ENCODE peak calls at places on chromosome 22, in eight cellular contexts. N is AG04449, Z is heart right ventricle, E is B cell, D is breast epithelium, J is uterus, T is fibroblast of pulmonary artery, B is GM20000. W is an unnamed sample.

GRCh38 chr22:27561301-27561820 is 240.2 kb downstream of the MN1 start:
- DNase-seq in T (peak), E (no peak), D (no peak), N (no peak), Z (no peak), J (no peak), B (no peak), W (no peak)

GRCh38 chr22:39419096-39419495 is 19.5 kb downstream of the TAB1 start:
- DNase-seq in N (no peak), T (no peak), B (no peak), Z (no peak), D (no peak), E (no peak), J (no peak), W (no peak)

GRCh38 chr22:36453266-36453607 is 28.2 kb downstream of the TXN2 start:
- DNase-seq in D (no peak), B (peak), N (no peak), E (peak), Z (no peak), T (no peak), J (no peak), W (no peak)

GRCh38 chr22:19756288-19757128 is 4.1 kb upstream of the TBX1 start:
- DNase-seq in B (peak), N (no peak), J (peak), T (no peak), Z (no peak), E (peak), D (peak), W (peak)

GRCh38 chr22:33785283-33785991 is 134.8 kb downstream of the LARGE1 start:
- DNase-seq in B (no peak), D (no peak), Z (no peak), T (peak), E (no peak), J (no peak), N (peak), W (no peak)

GRCh38 chr22:19522190-19522880 is 1.9 kb downstream of the CLDN5 start:
- DNase-seq in N (no peak), E (peak), T (no peak), B (no peak), D (no peak), J (no peak), Z (peak), W (no peak)

GRCh38 chr22:19571207-19571795 is 47.1 kb upstream of the CLDN5 start:
- DNase-seq in J (no peak), E (no peak), B (no peak), T (peak), Z (no peak), D (no peak), N (no peak), W (no peak)

GRCh38 chr22:30730351-30730750 is 35.7 kb downstream of the OSBP2 start:
- DNase-seq in Z (no peak), J (no peak), N (no peak), D (no peak), T (no peak), B (no peak), E (no peak), W (no peak)

GRCh38 chr22:29330753-29331152 is 15.3 kb upstream of the RASL10A start:
- DNase-seq in N (no peak), B (no peak), J (peak), E (no peak), Z (peak), T (peak), D (no peak), W (no peak)

GRCh38 chr22:36287881-36288515 is 35.1 kb downstream of the APOL1 start:
- DNase-seq in Z (no peak), B (no peak), N (no peak), E (peak), D (no peak), T (no peak), J (no peak), W (no peak)

GRCh38 chr22:37476389-37477329 is 9.5 kb downstream of the MFNG start:
- DNase-seq in T (no peak), N (no peak), D (no peak), B (no peak), J (no peak), Z (no peak), E (no peak), W (no peak)

GRCh38 chr22:26981111-26981510 is 323.7 kb downstream of the MIAT start:
- DNase-seq in T (no peak), B (no peak), J (peak), E (no peak), N (no peak), D (no peak), Z (no peak), W (no peak)

GRCh38 chr22:43160497-43161126 is 9.3 kb downstream of the TSPO start:
- DNase-seq in D (no peak), T (no peak), Z (no peak), J (no peak), E (no peak), N (no peak), B (no peak), W (no peak)

GRCh38 chr22:36391648-36392047 is 3.9 kb upstream of the MYH9 start:
- DNase-seq in T (no peak), J (no peak), B (no peak), Z (no peak), D (no peak), E (no peak), N (no peak), W (no peak)

GRCh38 chr22:29385305-29385704 is 3.1 kb downstream of the AP1B1 start:
- DNase-seq in Z (no peak), E (no peak), B (no peak), J (no peak), T (no peak), N (no peak), D (no peak), W (no peak)

GRCh38 chr22:43389227-43389836 is 22.5 kb upstream of the MPPED1 start:
- DNase-seq in J (no peak), Z (no peak), N (no peak), E (no peak), T (no peak), B (no peak), D (no peak), W (no peak)

GRCh38 chr22:37314315-37315046 is 32.2 kb downstream of the CYTH4 start:
- DNase-seq in T (no peak), Z (no peak), D (no peak), N (no peak), B (no peak), J (no peak), E (peak), W (peak)

GRCh38 chr22:25495286-25495685 is 69.2 kb upstream of the GRK3 start:
- DNase-seq in T (peak), N (no peak), B (no peak), Z (no peak), E (no peak), J (no peak), D (no peak), W (no peak)

GRCh38 chr22:38700271-38700788 is 413 bp downstream of the JOSD1 start:
- DNase-seq in J (no peak), B (no peak), D (peak), Z (peak), N (no peak), E (no peak), T (peak), W (no peak)

GRCh38 chr22:44026630-44027511 is 2.8 kb downstream of the PARVB start:
- DNase-seq in N (no peak), Z (peak), D (no peak), J (peak), E (peak), B (peak), T (peak), W (peak)

DNA sequence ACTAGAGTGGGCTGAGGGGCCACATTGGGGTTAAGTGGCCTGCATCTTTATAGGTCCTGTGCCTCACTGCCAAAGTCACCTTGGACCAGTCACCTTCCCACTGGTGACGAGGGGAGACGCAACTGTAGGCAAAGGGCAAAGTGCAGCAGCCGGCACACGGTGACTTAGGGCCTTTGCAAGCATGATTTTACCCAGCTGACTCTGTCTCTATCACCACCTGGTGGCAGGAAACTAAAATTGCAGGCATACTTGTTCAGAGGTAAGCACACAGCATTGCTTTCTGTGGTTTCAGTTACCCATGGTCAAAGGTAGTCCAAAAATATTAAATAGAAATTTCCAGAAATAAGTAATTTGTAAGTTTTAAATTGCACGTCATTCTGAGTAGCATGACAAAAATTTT is 1164.4 kb downstream of the BRD1 start:
- DNase-seq in T (peak), Z (no peak), N (no peak), E (no peak), J (no peak), D (no peak), B (no peak), W (no peak)
- TF ChIP-seq CTCF in T (peak), Z (peak), N (peak), E (peak), J (no peak), D (no peak), B (peak), W (no peak)

GRCh38 chr22:45265546-45265945 is 19.2 kb upstream of the UPK3A start:
- DNase-seq in N (no peak), E (no peak), D (no peak), J (no peak), Z (no peak), B (no peak), T (no peak), W (no peak)

GRCh38 chr22:45262931-45263789 is 21.6 kb upstream of the UPK3A start:
- DNase-seq in B (peak), E (peak), Z (no peak), J (no peak), D (no peak), N (no peak), T (no peak), W (peak)

GRCh38 chr22:45262195-45262930 is 21.7 kb upstream of the KIAA0930 start:
- DNase-seq in E (no peak), D (no peak), J (no peak), N (no peak), T (no peak), Z (no peak), B (no peak), W (no peak)

GRCh38 chr22:45261407-45262088 is 20.9 kb upstream of the KIAA0930 start:
- DNase-seq in N (no peak), J (no peak), Z (no peak), D (no peak), E (no peak), B (no peak), T (no peak), W (no peak)

DNA sequence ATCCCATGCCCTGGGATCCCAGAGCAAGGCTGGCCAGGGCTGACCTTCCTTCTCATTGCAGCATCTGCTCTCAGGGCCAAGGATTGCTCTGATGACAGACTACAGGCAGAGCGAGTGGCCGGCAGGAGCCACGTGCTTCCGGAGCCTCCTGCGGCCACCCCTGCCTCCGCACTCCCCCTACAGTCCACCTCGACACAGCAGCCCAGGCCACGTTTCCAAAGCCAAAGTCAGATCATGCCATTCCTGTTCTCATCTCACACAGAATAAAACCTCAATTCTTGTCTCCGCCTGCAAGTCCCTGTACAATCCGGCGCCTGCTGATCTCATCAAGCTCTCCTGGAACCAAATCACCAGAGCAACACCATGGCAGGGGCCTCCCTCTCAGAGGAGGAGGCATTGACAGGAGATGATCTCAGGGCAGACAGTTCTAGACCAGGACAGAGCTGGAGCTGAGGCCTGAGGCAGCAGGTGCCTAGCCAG is 20.9 kb upstream of the UPK3A start:
- DNase-seq in N (no peak), E (no peak), B (peak), J (peak), D (peak), T (peak), Z (peak), W (peak)
- TF ChIP-seq CTCF in N (peak), E (no peak), B (peak), J (peak), D (peak), T (peak), Z (peak), W (peak)

DNA sequence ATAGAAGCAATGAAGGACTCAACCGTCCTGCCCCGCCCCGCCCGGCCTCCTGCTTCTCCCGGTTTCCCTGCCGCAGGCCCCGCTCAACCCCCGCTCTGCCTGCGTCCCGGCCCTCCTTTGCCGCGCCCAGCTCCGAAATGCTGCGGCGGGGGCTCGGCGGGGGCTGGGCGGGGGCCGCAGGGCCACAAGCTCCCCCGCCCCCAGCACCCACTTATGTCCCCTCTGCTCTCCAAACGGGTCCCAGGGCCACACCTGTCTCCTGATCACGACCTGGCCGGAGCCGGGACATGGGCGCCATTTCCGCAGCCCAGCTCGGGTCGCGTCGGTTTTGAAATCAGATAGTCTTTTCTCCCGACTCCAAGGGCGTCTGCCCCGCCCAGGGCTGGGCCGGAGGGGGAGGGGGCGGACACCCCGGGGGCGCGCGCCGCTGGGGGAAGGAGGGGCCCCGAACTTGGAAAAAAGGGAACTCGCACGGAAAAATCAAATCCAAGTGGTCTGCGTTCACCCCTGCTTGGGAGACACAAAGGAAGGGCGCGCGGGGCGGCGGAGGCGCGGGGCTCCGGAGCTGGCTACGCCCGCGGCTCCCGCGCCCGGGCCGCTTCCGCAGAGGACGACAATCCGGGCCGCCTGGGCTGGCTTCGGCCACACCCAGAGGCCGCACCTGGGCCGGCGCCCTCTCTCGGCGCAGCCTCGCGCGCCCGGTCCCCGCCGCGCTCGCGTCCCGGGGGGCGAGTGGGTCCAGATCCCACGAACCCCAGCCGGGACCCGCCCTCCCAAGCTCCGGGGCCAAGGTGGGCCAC is 70.5 kb upstream of the EP300 start:
- DNase-seq in E (peak), Z (peak), N (no peak), J (peak), B (peak), T (peak), D (peak), W (peak)
- TF ChIP-seq CTCF in E (no peak), Z (peak), N (no peak), J (no peak), B (no peak), T (no peak), D (no peak), W (peak)

DNA sequence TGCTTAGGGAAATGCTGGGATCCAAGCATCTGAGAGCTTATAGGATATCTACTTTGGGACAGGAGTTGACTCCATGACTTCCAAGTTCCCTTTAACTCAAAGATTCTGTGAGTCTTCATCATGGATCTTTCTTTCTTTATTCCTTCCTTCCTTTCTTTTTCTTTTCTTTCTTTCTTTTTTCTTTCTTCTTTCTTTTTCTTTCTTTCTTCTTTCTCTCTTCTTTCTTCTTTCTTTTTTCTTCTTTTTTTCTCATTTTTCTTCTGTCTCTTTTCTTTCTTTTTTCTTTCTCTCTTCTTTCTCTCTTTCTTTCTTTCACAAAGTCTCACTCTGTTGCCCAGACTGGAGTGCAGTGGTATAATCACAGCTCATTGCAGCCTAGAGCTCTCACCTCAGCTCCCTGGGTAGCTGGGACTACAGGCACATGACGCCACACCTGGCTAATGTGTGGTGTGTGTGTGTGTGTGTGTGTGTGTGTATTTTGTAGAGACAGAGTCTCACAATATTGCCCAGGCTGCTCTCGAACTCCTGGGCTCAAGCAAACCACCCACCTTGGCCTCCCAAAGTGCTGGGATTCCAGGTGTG is 5.4 kb upstream of the MICAL3 start:
- DNase-seq in E (no peak), D (no peak), T (no peak), Z (no peak), J (no peak), N (no peak), B (no peak), W (no peak)
- TF ChIP-seq CTCF in E (peak), D (no peak), T (no peak), Z (no peak), J (no peak), N (no peak), B (no peak), W (no peak)

DNA sequence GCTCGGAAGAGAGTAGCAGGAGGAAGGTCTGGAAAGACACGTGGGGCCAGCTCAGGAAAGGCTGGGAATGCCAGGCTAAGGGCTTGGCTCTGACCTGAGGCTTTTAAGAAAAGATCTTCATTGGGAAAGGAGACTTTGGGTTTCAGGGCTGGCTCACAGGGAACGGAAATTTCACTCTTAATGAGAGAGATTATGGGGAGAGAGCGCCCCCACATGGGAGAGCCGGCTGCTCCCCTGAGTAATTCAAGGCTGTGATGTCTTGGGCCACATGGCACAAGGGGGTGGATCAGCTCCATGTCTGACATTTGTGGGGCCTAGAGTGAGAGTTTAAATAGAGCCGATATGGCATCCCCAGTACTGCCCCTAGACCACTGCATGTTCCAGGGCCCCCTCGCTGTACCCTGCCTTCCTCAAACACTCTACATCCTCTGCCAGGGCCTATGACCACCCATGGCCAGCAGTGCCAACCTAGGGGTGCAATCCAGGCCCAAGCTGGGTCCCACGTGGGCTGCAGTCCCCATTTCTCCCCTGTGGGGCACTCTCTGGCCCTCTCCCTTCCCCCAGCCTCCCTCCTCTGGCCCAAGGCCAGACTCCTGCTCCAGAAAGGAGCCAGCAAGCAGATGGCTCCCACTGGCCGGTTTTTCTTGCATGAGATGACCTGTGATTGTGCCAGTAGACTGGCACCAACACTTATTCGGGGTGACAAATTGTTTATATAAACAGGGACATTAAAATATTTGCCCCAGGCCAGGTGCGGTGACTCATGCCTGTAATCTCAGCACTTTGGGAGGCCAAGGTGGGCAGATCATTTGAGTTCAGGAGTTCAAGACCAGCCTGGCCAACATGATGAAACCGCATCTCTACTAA is 75.2 kb downstream of the ISX start:
- DNase-seq in J (no peak), Z (no peak), B (peak), E (no peak), T (no peak), N (no peak), D (no peak), W (peak)
- TF ChIP-seq CTCF in J (no peak), Z (no peak), B (peak), E (no peak), T (no peak), N (no peak), D (no peak), W (peak)

GRCh38 chr22:22461583-22461982 is 47.0 kb downstream of the ZNF280B start:
- DNase-seq in Z (no peak), T (no peak), D (no peak), N (no peak), B (no peak), J (no peak), E (no peak), W (no peak)

GRCh38 chr22:22463855-22464540 is 44.5 kb downstream of the ZNF280B start:
- DNase-seq in J (no peak), Z (peak), B (peak), T (peak), E (peak), N (no peak), D (no peak), W (peak)

GRCh38 chr22:22464541-22465054 is 43.9 kb downstream of the ZNF280B start:
- DNase-seq in T (no peak), D (no peak), N (no peak), Z (no peak), B (no peak), J (no peak), E (no peak), W (no peak)

GRCh38 chr22:22461111-22461510 is 47.4 kb downstream of the ZNF280B start:
- DNase-seq in B (no peak), N (no peak), Z (no peak), D (no peak), E (no peak), T (no peak), J (no peak), W (no peak)

DNA sequence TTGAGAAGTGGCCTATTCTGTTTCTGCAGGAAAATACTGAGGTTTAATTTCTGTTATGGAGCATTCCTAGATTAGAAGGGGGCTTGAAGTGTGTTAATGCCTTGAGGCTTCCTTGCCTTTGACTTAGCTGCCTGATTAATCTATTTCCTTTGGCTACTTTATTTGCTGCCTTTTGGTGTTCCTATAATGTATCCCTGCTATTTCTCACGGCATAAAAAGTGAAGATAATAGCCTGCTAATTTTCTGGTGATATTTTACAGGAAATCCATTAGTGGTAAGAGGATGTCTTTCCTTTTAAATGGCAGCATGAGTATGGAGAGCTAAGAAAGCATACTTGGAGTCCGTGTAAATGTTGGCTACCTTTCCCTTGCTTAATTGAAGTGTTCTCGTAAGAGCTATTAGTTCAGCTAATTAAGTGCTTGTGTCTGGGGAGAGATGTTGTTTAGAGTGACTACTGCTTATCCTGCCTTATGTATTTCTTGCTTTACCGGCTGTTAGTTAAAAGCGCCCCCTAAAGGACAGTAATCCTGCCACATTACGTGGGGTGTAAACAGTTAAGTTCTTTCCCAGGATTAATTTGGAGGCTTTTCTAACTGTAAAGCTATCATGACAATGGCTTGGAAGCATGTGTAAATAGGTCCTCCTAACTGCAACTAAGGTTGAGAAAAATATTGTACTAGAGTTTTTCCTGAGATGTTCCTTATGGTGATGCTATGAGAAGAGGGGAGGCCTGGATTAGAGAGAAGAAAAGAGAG is 45.6 kb downstream of the ZNF280B start:
- DNase-seq in J (no peak), Z (no peak), B (no peak), D (no peak), E (no peak), T (no peak), N (no peak), W (no peak)
- TF ChIP-seq CTCF in J (no peak), Z (no peak), B (no peak), D (no peak), E (no peak), T (peak), N (no peak), W (no peak)